ENCODE peak calls at places on chromosomes 16 and 17, in eight cellular contexts. U, I, Y, M, K, A, W and D are unnamed samples.

GRCh38 chr17:66906321-66907278 is 57.9 kb upstream of the CACNG4 start:
- DNase-seq in A (peak), M (peak), U (peak), W (peak), K (peak), Y (peak), I (peak), D (peak)

GRCh38 chr17:43366809-43367587 is 31.8 kb upstream of the ARL4D start:
- DNase-seq in K (no peak), M (no peak), W (no peak), I (no peak), Y (no peak), A (no peak), U (no peak), D (no peak)

GRCh38 chr17:4573682-4574081 is 10.6 kb upstream of the SMTNL2 start:
- DNase-seq in K (no peak), Y (no peak), U (no peak), I (no peak), A (no peak), W (no peak), M (peak), D (no peak)

GRCh38 chr16:59848314-59848713 is 1114.2 kb upstream of the GOT2 start:
- DNase-seq in Y (no peak), U (no peak), A (no peak), M (no peak), I (no peak), K (no peak), W (no peak), D (no peak)

GRCh38 chr17:45341389-45342158 is 24.8 kb upstream of the MAP3K14 start:
- DNase-seq in W (no peak), A (no peak), I (peak), K (peak), Y (no peak), U (peak), M (no peak), D (peak)

GRCh38 chr16:75305364-75306101 is 54.1 kb upstream of the BCAR1 start:
- DNase-seq in I (peak), W (no peak), A (peak), M (peak), Y (no peak), U (peak), K (peak), D (peak)

GRCh38 chr16:75263963-75264445 is 12.6 kb upstream of the BCAR1 start:
- DNase-seq in K (peak), W (no peak), I (no peak), A (no peak), Y (no peak), M (no peak), U (peak), D (no peak)

GRCh38 chr17:35022536-35023063 is 40.9 kb downstream of the RFFL start:
- DNase-seq in M (peak), W (no peak), U (no peak), Y (no peak), I (peak), A (peak), K (peak), D (peak)

GRCh38 chr17:82353484-82353883 is 5.6 kb upstream of the TEX19 start:
- DNase-seq in I (no peak), W (no peak), U (no peak), A (no peak), Y (no peak), K (no peak), M (no peak), D (no peak)

GRCh38 chr16:13100970-13101369 is 199.6 kb downstream of the SHISA9 start:
- DNase-seq in A (no peak), K (no peak), Y (no peak), M (no peak), W (no peak), U (no peak), I (no peak), D (no peak)

GRCh38 chr16:12898556-12898955 is 2.8 kb upstream of the SHISA9 start:
- DNase-seq in W (peak), U (no peak), M (no peak), A (no peak), Y (no peak), I (no peak), K (no peak), D (no peak)

GRCh38 chr16:3578121-3578520 is 918 bp upstream of the NLRC3 start:
- DNase-seq in M (peak), I (no peak), W (peak), A (no peak), Y (no peak), U (no peak), K (no peak), D (no peak)

GRCh38 chr16:57544129-57544653 is 1.7 kb downstream of the ADGRG5 start:
- DNase-seq in W (peak), M (peak), A (no peak), U (no peak), K (no peak), Y (no peak), I (no peak), D (no peak)

GRCh38 chr17:10019941-10020403 is 114.9 kb upstream of the RCVRN start:
- DNase-seq in K (no peak), Y (no peak), M (no peak), I (no peak), A (no peak), W (no peak), U (no peak), D (no peak)

GRCh38 chr16:85162478-85163277 is 50.4 kb upstream of the CIBAR2 start:
- DNase-seq in Y (no peak), A (no peak), M (no peak), U (no peak), W (no peak), I (peak), K (peak), D (peak)

GRCh38 chr17:78939615-78940014 is 14.4 kb upstream of the TIMP2 start:
- DNase-seq in M (no peak), A (no peak), W (no peak), I (no peak), U (no peak), Y (no peak), K (no peak), D (no peak)

GRCh38 chr17:65987988-65988387 is 203.9 kb downstream of the CEP112 start:
- DNase-seq in K (no peak), M (peak), W (peak), U (peak), Y (no peak), A (no peak), I (peak), D (no peak)

GRCh38 chr17:50935201-50936124 is 69.3 kb upstream of the TOB1 start:
- DNase-seq in I (no peak), U (peak), Y (no peak), W (no peak), K (peak), M (no peak), A (peak), D (no peak)

GRCh38 chr17:79563237-79564013 is 47.4 kb downstream of the RBFOX3 start:
- DNase-seq in W (no peak), M (no peak), I (no peak), A (no peak), U (no peak), Y (no peak), K (no peak), D (peak)

GRCh38 chr17:8963017-8963416 is 2.5 kb downstream of the PIK3R5 start:
- DNase-seq in K (no peak), A (no peak), I (no peak), M (no peak), W (no peak), U (no peak), Y (no peak), D (no peak)
- H3K4me3 ChIP-seq in K (no peak), A (no peak), I (no peak), M (peak), W (no peak), U (no peak), Y (no peak), D (no peak)

GRCh38 chr16:9257843-9258242 is 166.4 kb downstream of the HAPSTR1 start:
- DNase-seq in M (no peak), K (no peak), Y (no peak), I (no peak), A (no peak), W (no peak), U (no peak), D (no peak)

GRCh38 chr16:9258423-9259051 is 167.1 kb downstream of the HAPSTR1 start:
- DNase-seq in K (peak), M (peak), I (no peak), W (peak), U (peak), Y (peak), A (no peak), D (no peak)

GRCh38 chr16:9259914-9260608 is 168.6 kb downstream of the HAPSTR1 start:
- DNase-seq in Y (no peak), K (no peak), U (no peak), W (no peak), M (no peak), I (no peak), A (no peak), D (no peak)

GRCh38 chr16:9254863-9255262 is 163.4 kb downstream of the HAPSTR1 start:
- DNase-seq in U (no peak), Y (no peak), I (no peak), M (no peak), K (no peak), A (no peak), W (no peak), D (no peak)

GRCh38 chr16:9256196-9256595 is 164.8 kb downstream of the HAPSTR1 start:
- DNase-seq in Y (peak), U (peak), W (peak), M (peak), I (no peak), A (peak), K (peak), D (no peak)
- TF ChIP-seq CTCF in Y (peak), U (peak), W (peak), M (peak), I (peak), A (no peak), K (peak), D (peak)

GRCh38 chr17:77483128-77483598 is 342.4 kb downstream of the SEC14L1 start:
- DNase-seq in K (no peak), W (no peak), I (no peak), U (no peak), M (no peak), Y (no peak), A (no peak), D (no peak)

GRCh38 chr17:77484096-77484495 is 343.3 kb downstream of the SEC14L1 start:
- DNase-seq in M (no peak), K (no peak), Y (no peak), A (no peak), U (no peak), W (no peak), I (no peak), D (no peak)

GRCh38 chr17:77480509-77481215 is 339.9 kb downstream of the SEC14L1 start:
- DNase-seq in I (no peak), A (no peak), M (no peak), U (no peak), Y (no peak), W (no peak), K (no peak), D (no peak)

GRCh38 chr17:77481476-77482374 is 341.0 kb downstream of the SEC14L1 start:
- DNase-seq in W (no peak), A (no peak), I (no peak), U (no peak), K (no peak), Y (no peak), M (no peak), D (no peak)

DNA sequence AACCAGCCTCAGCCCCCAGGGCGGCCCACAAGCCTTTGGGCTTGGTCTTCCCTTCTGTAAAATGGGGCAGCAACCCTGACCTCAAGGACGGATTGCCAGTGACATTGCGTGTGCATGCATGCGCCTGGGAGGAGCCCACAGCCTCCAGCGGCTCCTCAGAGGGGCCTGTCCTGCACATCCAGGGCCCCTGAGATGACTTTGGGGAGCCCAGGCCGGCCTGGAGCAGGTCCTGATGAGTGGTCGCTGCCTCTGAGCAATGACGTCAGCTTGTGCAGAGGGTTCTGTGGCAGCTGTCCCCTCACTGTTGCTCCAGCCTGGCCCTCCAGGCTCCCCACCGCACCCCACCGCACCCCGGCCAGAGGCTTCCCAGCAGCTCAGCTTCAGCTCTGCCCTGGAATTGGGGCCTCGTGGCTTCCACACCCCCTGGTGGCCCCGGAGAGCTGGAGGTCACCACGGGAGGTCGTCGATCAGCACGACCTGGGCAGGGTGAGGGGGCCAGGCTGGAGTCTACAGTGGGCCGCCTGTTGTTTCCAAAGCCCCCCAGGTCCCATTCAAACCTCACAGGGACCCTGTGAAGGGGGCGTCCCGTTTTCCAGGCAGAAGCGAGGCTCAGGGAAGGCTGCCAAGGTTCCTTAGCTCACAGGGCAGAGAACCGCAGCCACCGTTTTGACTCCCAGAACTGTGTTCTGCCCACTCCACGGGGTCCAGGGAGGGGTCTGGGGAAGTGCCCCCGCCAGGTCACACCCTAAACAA is 341.8 kb downstream of the SEC14L1 start:
- DNase-seq in M (no peak), U (no peak), K (no peak), Y (no peak), W (no peak), I (no peak), A (no peak), D (no peak)
- H3K4me3 ChIP-seq in M (no peak), U (no peak), K (no peak), Y (no peak), W (no peak), I (no peak), A (no peak), D (no peak)

GRCh38 chr17:17555906-17556305 is 35.6 kb downstream of the PEMT start:
- DNase-seq in M (no peak), W (no peak), U (no peak), I (no peak), K (peak), A (no peak), Y (no peak), D (no peak)

GRCh38 chr17:17557796-17558195 is 33.7 kb downstream of the PEMT start:
- DNase-seq in Y (no peak), W (no peak), I (no peak), U (no peak), K (peak), A (peak), M (no peak), D (no peak)

GRCh38 chr17:17559164-17559563 is 32.3 kb downstream of the PEMT start:
- DNase-seq in I (no peak), W (no peak), M (no peak), U (no peak), A (no peak), Y (no peak), K (no peak), D (no peak)

GRCh38 chr17:17560167-17560566 is 31.3 kb downstream of the PEMT start:
- DNase-seq in K (no peak), U (no peak), I (no peak), A (no peak), W (no peak), M (no peak), Y (no peak), D (no peak)

DNA sequence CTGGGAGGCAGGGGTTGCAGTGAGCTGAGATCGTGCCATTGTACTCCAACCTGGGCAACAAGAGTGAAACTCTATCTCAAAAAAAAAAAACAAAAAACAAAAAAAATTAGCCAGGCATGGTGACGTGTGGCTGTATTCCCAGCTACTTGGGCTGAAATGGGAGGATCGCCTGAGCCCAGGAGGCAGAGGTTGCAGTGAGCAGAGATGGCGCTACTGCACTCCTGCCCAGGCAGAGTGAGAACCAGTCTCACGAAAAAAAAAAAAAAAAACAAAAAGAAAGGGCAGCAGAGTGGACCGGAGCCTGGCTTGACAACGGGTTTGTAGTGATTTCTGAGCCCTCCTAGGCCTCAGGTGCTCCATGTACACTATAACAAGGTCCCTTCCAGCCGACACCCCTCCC is 33.1 kb downstream of the PEMT start:
- DNase-seq in M (no peak), U (no peak), Y (no peak), W (no peak), I (no peak), K (peak), A (no peak), D (no peak)
- TF ChIP-seq CTCF in M (no peak), U (no peak), Y (peak), W (no peak), I (no peak), K (no peak), A (no peak), D (no peak)

GRCh38 chr16:67249178-67249759 is 490 bp downstream of the SLC9A5 start:
- DNase-seq in K (no peak), U (no peak), M (no peak), I (no peak), W (no peak), A (no peak), Y (no peak), D (no peak)
- H3K4me3 ChIP-seq in K (no peak), U (peak), M (peak), I (peak), W (peak), A (peak), Y (peak), D (peak)

GRCh38 chr17:73156166-73156840 is 8.5 kb upstream of the SSTR2 start:
- DNase-seq in I (peak), M (peak), K (peak), U (peak), A (peak), W (peak), Y (no peak), D (no peak)
- TF ChIP-seq CTCF in I (peak), M (peak), K (peak), U (peak), A (no peak), W (peak), Y (peak), D (peak)